ENCODE peak calls at places on chromosome 7, in five cellular contexts. G is sigmoid colon, N is foreskin fibroblast, W is suprapubic skin, P is MM.1S. S is an unnamed sample.

GRCh38 chr7:12490105-12490688 is 80.3 kb upstream of the SCIN start:
- DNase-seq in G (no peak), N (no peak), W (no peak), P (peak), S (no peak)

GRCh38 chr7:151083824-151084160 is 499 bp upstream of the TMUB1 start:
- DNase-seq in G (no peak), N (no peak), W (no peak), P (no peak), S (no peak)

GRCh38 chr7:65809259-65809981 is 63.5 kb upstream of the VKORC1L1 start:
- DNase-seq in G (no peak), N (no peak), W (no peak), P (no peak), S (no peak)

GRCh38 chr7:114691605-114692004 is 230.3 kb upstream of the MDFIC start:
- DNase-seq in G (no peak), N (no peak), W (no peak), P (no peak), S (no peak)

GRCh38 chr7:26397786-26398435 is 106.2 kb downstream of the SNX10 start:
- DNase-seq in G (no peak), N (peak), W (peak), P (peak), S (no peak)

GRCh38 chr7:26681819-26682418 is 182.5 kb downstream of the SKAP2 start:
- DNase-seq in G (no peak), N (no peak), W (no peak), P (peak), S (no peak)

GRCh38 chr7:143405671-143406352 is 2.8 kb downstream of the EPHA1 start:
- DNase-seq in G (no peak), N (no peak), W (no peak), P (no peak), S (no peak)

GRCh38 chr7:74191231-74191630 is 17.1 kb downstream of the EIF4H start:
- DNase-seq in G (peak), N (no peak), W (no peak), P (no peak), S (no peak)

GRCh38 chr7:26306770-26307169 is 15.1 kb downstream of the SNX10 start:
- DNase-seq in G (no peak), N (no peak), W (no peak), P (no peak), S (no peak)

GRCh38 chr7:23787272-23787671 is 77.3 kb downstream of the STK31 start:
- DNase-seq in G (no peak), N (no peak), W (no peak), P (no peak), S (no peak)

GRCh38 chr7:141674702-141675101 is 27.3 kb downstream of the DENND11 start:
- DNase-seq in G (no peak), N (no peak), W (no peak), P (no peak), S (no peak)

GRCh38 chr7:157686285-157686894 is 349.6 kb downstream of the DNAJB6 start:
- DNase-seq in G (no peak), N (no peak), W (no peak), P (no peak), S (no peak)
- H3K4me3 ChIP-seq in G (no peak), N (no peak), W (no peak), P (no peak), S (no peak)

DNA sequence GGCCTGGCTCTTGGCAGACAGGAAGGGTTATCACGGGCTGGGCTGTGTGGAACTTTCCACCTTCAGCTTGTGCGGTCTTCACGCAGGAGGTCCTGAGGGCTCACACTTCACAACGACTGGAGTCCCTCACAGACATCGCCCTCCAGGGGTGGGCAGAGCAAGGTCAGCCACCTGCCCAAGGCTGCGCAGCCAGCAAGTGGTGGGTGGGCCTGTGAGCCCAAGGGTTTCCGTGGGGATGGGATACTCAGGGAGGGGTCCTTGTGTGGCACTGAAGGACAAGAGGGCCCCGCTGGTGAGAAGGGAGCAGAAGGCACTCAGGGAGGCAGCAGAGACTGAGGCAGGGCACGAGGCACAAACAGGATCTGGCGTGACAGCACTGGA is 22.0 kb downstream of the PDIA4 start:
- DNase-seq in G (no peak), N (no peak), W (no peak), P (no peak), S (no peak)
- TF ChIP-seq CTCF in G (no peak), N (no peak), W (no peak), P (no peak), S (no peak)

DNA sequence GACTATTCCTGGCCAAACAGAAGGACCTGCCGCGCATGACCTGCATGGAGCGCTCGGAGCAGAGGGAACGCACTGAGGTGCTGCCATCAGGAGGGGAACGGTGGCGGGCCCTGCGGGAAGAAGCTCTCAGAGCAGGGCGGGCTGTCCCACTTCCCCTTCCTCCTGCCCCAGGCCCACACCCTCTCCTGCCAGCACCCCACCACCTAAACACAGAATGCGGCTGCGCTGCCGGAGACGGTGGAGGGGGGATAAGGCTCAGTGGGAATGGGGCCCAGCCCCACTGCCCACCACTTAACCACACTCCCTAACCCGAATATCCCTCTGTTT is 117.0 kb downstream of the MAD1L1 start:
- DNase-seq in G (no peak), N (no peak), W (no peak), P (no peak), S (no peak)
- H3K4me3 ChIP-seq in G (no peak), N (no peak), W (no peak), P (no peak), S (no peak)

GRCh38 chr7:6425948-6426347 is 21.8 kb downstream of the DAGLB start:
- DNase-seq in G (no peak), N (no peak), W (no peak), P (no peak), S (no peak)

GRCh38 chr7:6432786-6433185 is 15.0 kb downstream of the DAGLB start:
- DNase-seq in G (no peak), N (no peak), W (no peak), P (no peak), S (no peak)

GRCh38 chr7:6430974-6431373 is 16.8 kb downstream of the DAGLB start:
- DNase-seq in G (no peak), N (no peak), W (no peak), P (no peak), S (no peak)

GRCh38 chr7:6433814-6434630 is 13.7 kb downstream of the DAGLB start:
- DNase-seq in G (no peak), N (no peak), W (no peak), P (no peak), S (no peak)

DNA sequence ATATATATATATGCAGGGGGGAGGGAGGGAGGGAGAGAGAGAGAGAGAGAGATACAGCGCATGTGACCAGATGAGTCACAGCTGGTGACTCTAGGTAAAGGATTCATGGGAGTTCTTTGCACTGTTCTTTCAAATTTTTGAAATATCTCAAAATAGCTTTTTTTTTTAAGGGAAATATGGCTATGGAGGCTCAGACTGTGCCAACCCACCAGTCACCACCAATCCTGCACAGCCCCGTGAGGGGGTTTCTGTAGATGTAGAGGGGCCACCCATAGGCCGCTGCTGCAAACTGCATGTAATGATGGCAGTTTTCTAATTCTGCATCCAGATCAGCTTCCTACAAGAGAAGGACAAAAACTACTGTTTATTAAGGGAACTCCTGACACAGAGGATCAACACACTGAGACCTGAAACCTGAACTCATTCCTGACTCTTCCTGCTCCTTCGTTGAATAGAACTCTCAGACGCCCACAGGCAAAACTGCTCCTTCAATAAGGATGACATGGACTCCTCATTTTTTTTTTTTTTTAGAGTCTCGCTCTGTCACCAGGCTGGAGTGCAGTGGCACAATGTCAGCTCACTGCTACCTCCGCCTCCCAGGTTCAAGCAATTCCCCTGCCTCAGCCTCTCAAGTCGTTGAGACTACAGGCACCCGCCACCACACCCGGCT is 17.3 kb downstream of the DAGLB start:
- DNase-seq in G (no peak), N (peak), W (no peak), P (no peak), S (no peak)
- TF ChIP-seq CTCF in G (no peak), N (no peak), W (no peak), P (no peak), S (peak)

DNA sequence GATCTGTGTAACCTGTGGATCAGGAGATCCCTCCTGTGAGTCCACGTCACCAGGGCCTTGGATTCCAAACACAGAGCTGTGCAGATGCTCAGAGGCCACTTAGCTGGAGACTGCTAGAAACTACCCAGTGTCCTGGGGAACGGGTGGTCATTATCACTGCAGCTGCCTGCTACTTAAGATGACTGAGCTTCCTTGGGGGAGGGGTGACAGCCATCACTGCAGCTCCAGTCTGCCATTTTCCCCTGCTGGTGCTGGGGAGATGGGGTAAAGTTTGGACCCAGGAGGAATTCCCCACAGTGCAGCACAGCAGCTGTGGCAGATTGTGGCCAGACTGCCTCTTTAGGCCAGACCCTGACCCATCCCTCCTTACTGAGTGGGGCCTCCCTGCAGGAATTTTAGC is 78.8 kb upstream of the VOPP1 start:
- DNase-seq in G (no peak), N (no peak), W (no peak), P (no peak), S (no peak)
- H3K4me3 ChIP-seq in G (no peak), N (no peak), W (no peak), P (no peak), S (no peak)

GRCh38 chr7:122316467-122317394 is 12.2 kb upstream of the FEZF1 start:
- DNase-seq in G (no peak), N (no peak), W (no peak), P (no peak), S (no peak)

GRCh38 chr7:122311719-122312118 is 7.2 kb upstream of the FEZF1 start:
- DNase-seq in G (no peak), N (no peak), W (no peak), P (no peak), S (no peak)

GRCh38 chr7:122314284-122314683 is 9.7 kb upstream of the FEZF1 start:
- DNase-seq in G (no peak), N (no peak), W (no peak), P (no peak), S (no peak)

GRCh38 chr7:122312789-122313188 is 8.2 kb upstream of the FEZF1 start:
- DNase-seq in G (no peak), N (no peak), W (no peak), P (no peak), S (no peak)

DNA sequence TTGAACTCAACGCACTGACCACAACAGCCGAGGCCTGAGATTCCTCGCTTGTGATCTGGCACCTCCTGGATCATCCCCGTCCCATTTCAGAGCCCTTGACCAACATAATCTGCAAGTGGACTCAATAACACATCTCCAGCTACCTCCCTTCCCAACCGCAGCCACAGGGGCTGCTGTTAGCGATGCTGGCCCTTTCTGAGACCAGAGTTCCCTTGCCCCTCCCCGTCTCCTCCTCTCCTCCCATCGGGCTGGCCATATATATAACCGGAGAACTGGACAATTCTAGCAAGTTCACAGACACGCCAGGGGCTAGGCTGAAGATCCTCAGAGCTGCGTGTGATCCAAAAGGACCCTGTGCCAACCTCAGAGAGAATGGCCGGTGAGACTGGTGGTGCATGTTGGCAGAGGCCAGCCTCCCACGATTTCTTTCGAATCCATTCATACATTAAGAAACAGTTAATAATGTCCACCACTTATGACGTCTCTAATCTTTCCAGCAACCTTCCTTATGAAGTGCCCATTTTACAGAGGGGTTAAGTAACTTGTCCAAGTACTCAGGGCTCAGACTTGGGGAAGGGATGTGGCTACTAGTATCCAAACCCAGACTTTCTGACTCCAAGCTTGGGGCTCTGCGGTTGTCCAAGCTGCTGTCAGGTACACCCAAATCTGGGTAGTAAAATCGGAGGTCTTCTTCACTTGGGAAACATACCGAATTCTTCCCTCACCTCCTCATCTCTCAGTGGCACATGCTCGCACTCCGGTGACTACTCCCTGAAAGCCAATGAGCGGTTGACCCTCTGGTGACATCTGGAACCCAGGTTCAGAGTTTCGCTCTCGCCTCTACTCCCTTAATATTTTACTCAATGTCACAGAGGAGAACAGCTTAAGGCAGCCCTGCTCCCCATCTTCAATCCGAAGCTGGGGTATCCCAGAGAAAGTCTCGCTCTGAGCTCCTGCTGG is 11.2 kb upstream of the FEZF1 start:
- DNase-seq in G (no peak), N (no peak), W (no peak), P (no peak), S (no peak)
- TF ChIP-seq CTCF in G (no peak), N (no peak), W (no peak), P (no peak), S (no peak)

GRCh38 chr7:90771281-90771680 is 175.2 kb downstream of the CDK14 start:
- DNase-seq in G (no peak), N (peak), W (no peak), P (no peak), S (peak)
- H3K4me3 ChIP-seq in G (no peak), N (no peak), W (no peak), P (no peak), S (no peak)

DNA sequence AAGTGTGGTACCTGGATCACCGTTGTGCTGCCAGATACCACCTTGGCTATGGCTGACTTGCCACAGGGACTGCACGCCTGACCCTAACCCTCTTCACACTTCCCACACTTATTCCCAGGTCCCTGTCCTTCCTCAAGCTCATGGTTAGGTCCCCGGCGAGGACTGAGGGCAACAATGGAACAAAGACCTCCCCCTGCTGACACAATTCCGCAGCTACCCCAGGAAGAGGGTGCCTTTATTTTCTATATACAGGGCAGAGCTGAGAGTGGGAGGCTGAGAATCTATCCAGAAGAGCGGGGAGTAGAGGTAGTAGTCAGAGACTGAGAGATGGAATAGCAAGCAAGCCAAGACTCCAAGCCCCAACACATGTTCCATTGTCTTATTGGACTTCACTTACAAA is 118.1 kb upstream of the SEM1 start:
- DNase-seq in G (no peak), N (no peak), W (no peak), P (no peak), S (no peak)
- TF ChIP-seq CTCF in G (no peak), N (no peak), W (no peak), P (no peak), S (no peak)